ENCODE peak calls at places on chromosomes 4 and X, in four cellular contexts. One of them, this sample, is unnamed.

GRCh38 chrX:11446331-11446730 is 153.1 kb downstream of the AMELX start:
- DNase-seq in WTC11: no peak
- DNase-seq in AG04450: no peak
- DNase-seq in T-helper 1 cell: no peak
- DNase-seq in this sample: no peak

GRCh38 chr4:155629183-155629825 is 37.3 kb upstream of the GUCY1A1 start:
- DNase-seq in WTC11: no peak
- DNase-seq in AG04450: no peak
- DNase-seq in T-helper 1 cell: no peak
- DNase-seq in this sample: no peak

GRCh38 chrX:3549442-3549875 is 164.0 kb downstream of the PRKX start:
- DNase-seq in AG04450: no peak
- DNase-seq in T-helper 1 cell: no peak
- DNase-seq in WTC11: no peak
- DNase-seq in this sample: no peak

GRCh38 chr4:150297861-150298474 is 219.7 kb downstream of the DCLK2 start:
- DNase-seq in AG04450: peak; percentile 38
- DNase-seq in WTC11: peak; percentile 40
- DNase-seq in T-helper 1 cell: no peak
- DNase-seq in this sample: no peak

GRCh38 chr4:5808081-5808741 is 84.7 kb downstream of the CRMP1 start:
- DNase-seq in AG04450: no peak
- DNase-seq in WTC11: no peak
- DNase-seq in T-helper 1 cell: no peak
- DNase-seq in this sample: no peak

GRCh38 chr4:1870328-1870577 is 940 bp upstream of the NSD2 start:
- DNase-seq in WTC11: peak; percentile 91
- DNase-seq in AG04450: no peak
- DNase-seq in T-helper 1 cell: peak; percentile 79
- DNase-seq in this sample: no peak

GRCh38 chr4:16516796-16517413 is 290.6 kb upstream of the TAPT1 start:
- DNase-seq in WTC11: peak; percentile 24
- DNase-seq in AG04450: peak; percentile 58
- DNase-seq in T-helper 1 cell: no peak
- DNase-seq in this sample: peak; percentile 41

GRCh38 chr4:23629421-23629820 is 260.4 kb downstream of the PPARGC1A start:
- DNase-seq in WTC11: no peak
- DNase-seq in AG04450: no peak
- DNase-seq in T-helper 1 cell: no peak
- DNase-seq in this sample: no peak

GRCh38 chr4:95998311-95998710 is 158.4 kb downstream of the PDHA2 start:
- DNase-seq in AG04450: no peak
- DNase-seq in T-helper 1 cell: no peak
- DNase-seq in WTC11: no peak
- DNase-seq in this sample: no peak

GRCh38 chr4:177108708-177109107 is 201.0 kb upstream of the NEIL3 start:
- DNase-seq in AG04450: peak; percentile 21
- DNase-seq in WTC11: no peak
- DNase-seq in T-helper 1 cell: no peak
- DNase-seq in this sample: no peak

GRCh38 chr4:155735506-155735905 is 23.3 kb upstream of the GUCY1B1 start:
- DNase-seq in WTC11: no peak
- DNase-seq in T-helper 1 cell: no peak
- DNase-seq in AG04450: no peak
- DNase-seq in this sample: no peak

GRCh38 chr4:53618321-53618720 is 27.0 kb upstream of the LNX1 start:
- DNase-seq in AG04450: no peak
- DNase-seq in WTC11: no peak
- DNase-seq in T-helper 1 cell: no peak
- DNase-seq in this sample: no peak

GRCh38 chrX:119374736-119375135 is 24.4 kb upstream of the SLC25A43 start:
- DNase-seq in WTC11: no peak
- DNase-seq in AG04450: no peak
- DNase-seq in T-helper 1 cell: no peak
- DNase-seq in this sample: no peak

GRCh38 chrX:39162322-39162721 is 361.1 kb downstream of the MID1IP1 start:
- DNase-seq in AG04450: no peak
- DNase-seq in WTC11: peak; percentile 26
- DNase-seq in T-helper 1 cell: no peak
- DNase-seq in this sample: no peak

GRCh38 chrX:23803931-23804381 is 21.0 kb downstream of the SAT1 start:
- DNase-seq in T-helper 1 cell: no peak
- DNase-seq in WTC11: no peak
- DNase-seq in AG04450: no peak
- DNase-seq in this sample: no peak

GRCh38 chrX:750812-751211 is 120.2 kb downstream of the SHOX start:
- DNase-seq in T-helper 1 cell: no peak
- DNase-seq in AG04450: no peak
- DNase-seq in WTC11: no peak
- DNase-seq in this sample: no peak

GRCh38 chr4:3729188-3729884 is 36.8 kb upstream of the ADRA2C start:
- DNase-seq in T-helper 1 cell: no peak
- DNase-seq in WTC11: no peak
- DNase-seq in AG04450: no peak
- DNase-seq in this sample: no peak

This sample was measured in HS-27A.